ENCODE peak calls at places on chromosomes 6 and 20, in five cellular contexts. G, H, Q, O and P are unnamed samples. For H3K4me1, the result is how much of the 10 kb centered on the place peaks cover.

GRCh38 chr6:56101141-56101553 is 146.2 kb downstream of the COL21A1 start:
- DNase-seq in G (no peak), H (no peak), Q (peak), O (peak), P (no peak)

GRCh38 chr6:56359201-56359899 is 112.0 kb upstream of the COL21A1 start:
- DNase-seq in G (peak), H (peak), Q (peak), O (peak), P (peak)

GRCh38 chr6:105087571-105088211 is 92.1 kb downstream of the POPDC3 start:
- DNase-seq in G (no peak), H (peak), Q (peak), O (peak), P (no peak)

GRCh38 chr6:31633447-31633846 is 12.9 kb downstream of the PRRC2A start:
- DNase-seq in G (no peak), H (no peak), Q (no peak), O (no peak), P (no peak)

GRCh38 chr6:19472168-19472567 is 365.0 kb upstream of the ID4 start:
- DNase-seq in G (no peak), H (no peak), Q (peak), O (peak), P (no peak)

GRCh38 chr6:166008441-166009369 is 158.9 kb downstream of the TBXT start:
- DNase-seq in G (peak), H (peak), Q (peak), O (peak), P (peak)

GRCh38 chr20:37526839-37527637 is 638 bp downstream of the BLCAP start:
- DNase-seq in G (no peak), H (no peak), Q (peak), O (peak), P (peak)

GRCh38 chr20:51085761-51086160 is 62.9 kb upstream of the KCNG1 start:
- DNase-seq in G (no peak), H (no peak), Q (no peak), O (no peak), P (peak)

GRCh38 chr20:53942121-53942816 is 128.1 kb downstream of the BCAS1 start:
- DNase-seq in G (peak), H (no peak), Q (peak), O (no peak), P (peak)

GRCh38 chr6:36642913-36643817 is 35.3 kb upstream of the CDKN1A start:
- DNase-seq in G (no peak), H (peak), Q (peak), O (peak), P (no peak)

GRCh38 chr6:24666616-24667377 is at the start of the genes ACOT13 and TDP2:
- DNase-seq in G (peak), H (peak), Q (peak), O (peak), P (peak)

GRCh38 chr20:19757973-19758887 is at the start of gene RIN2:
- DNase-seq in G (peak), H (peak), Q (peak), O (peak), P (peak)

GRCh38 chr20:22775671-22776139 is 191.3 kb upstream of the FOXA2 start:
- DNase-seq in G (no peak), H (no peak), Q (peak), O (peak), P (no peak)

GRCh38 chr20:43941476-43942212 is 27.0 kb downstream of the TOX2 start:
- DNase-seq in G (no peak), H (no peak), Q (peak), O (peak), P (no peak)

GRCh38 chr6:36598326-36598725 is 4.2 kb downstream of the SRSF3 start:
- DNase-seq in G (no peak), H (no peak), Q (no peak), O (no peak), P (no peak)

GRCh38 chr20:39943336-39943735 is 745.7 kb downstream of the MAFB start:
- DNase-seq in G (no peak), H (no peak), Q (peak), O (no peak), P (no peak)

GRCh38 chr20:5131502-5131901 is 4.7 kb downstream of the CDS2 start:
- DNase-seq in G (no peak), H (no peak), Q (no peak), O (no peak), P (no peak)

GRCh38 chr20:33164763-33165095 is 3.2 kb upstream of the BPIFA2 start:
- DNase-seq in G (no peak), H (no peak), Q (no peak), O (no peak), P (no peak)

GRCh38 chr6:104477569-104477968 is 382.1 kb downstream of the HACE1 start:
- DNase-seq in G (no peak), H (no peak), Q (no peak), O (no peak), P (no peak)

GRCh38 chr20:49747707-49748524 is 34.2 kb upstream of the B4GALT5 start:
- DNase-seq in G (no peak), H (peak), Q (peak), O (no peak), P (peak)

GRCh38 chr6:165654144-165654543 is 8.9 kb downstream of the PDE10A start:
- DNase-seq in G (no peak), H (no peak), Q (no peak), O (no peak), P (no peak)

GRCh38 chr6:106782524-106783265 is 153.3 kb downstream of the QRSL1 start:
- DNase-seq in G (no peak), H (no peak), Q (no peak), O (no peak), P (no peak)

GRCh38 chr6:127880452-127880851 is 20.4 kb downstream of the THEMIS start:
- DNase-seq in G (no peak), H (no peak), Q (peak), O (no peak), P (no peak)

GRCh38 chr6:14910692-14911547 is 334.9 kb upstream of the JARID2 start:
- DNase-seq in G (no peak), H (peak), Q (no peak), O (no peak), P (no peak)

GRCh38 chr20:23519556-23519955 is 28.6 kb downstream of the CST8 start:
- DNase-seq in G (no peak), H (no peak), Q (no peak), O (no peak), P (no peak)

GRCh38 chr6:93678841-93679454 is 259.6 kb upstream of the EPHA7 start:
- DNase-seq in G (no peak), H (no peak), Q (peak), O (no peak), P (no peak)

GRCh38 chr20:63706852-63707557 is 771 bp downstream of the ARFRP1 start:
- DNase-seq in G (peak), H (peak), Q (no peak), O (no peak), P (peak)
- TF ChIP-seq CTCF in G (peak), H (no peak), Q (peak), O (no peak), P (peak)

GRCh38 chr6:17907467-17908229 is 79.8 kb downstream of the KIF13A start:
- DNase-seq in G (no peak), H (peak), Q (peak), O (peak), P (no peak)

GRCh38 chr6:17912521-17912920 is 74.9 kb downstream of the KIF13A start:
- DNase-seq in G (no peak), H (no peak), Q (no peak), O (no peak), P (no peak)

GRCh38 chr6:17905611-17906592 is 81.5 kb downstream of the KIF13A start:
- DNase-seq in G (no peak), H (no peak), Q (peak), O (no peak), P (no peak)

GRCh38 chr6:17910178-17910577 is 77.3 kb downstream of the KIF13A start:
- DNase-seq in G (no peak), H (no peak), Q (no peak), O (no peak), P (no peak)

DNA sequence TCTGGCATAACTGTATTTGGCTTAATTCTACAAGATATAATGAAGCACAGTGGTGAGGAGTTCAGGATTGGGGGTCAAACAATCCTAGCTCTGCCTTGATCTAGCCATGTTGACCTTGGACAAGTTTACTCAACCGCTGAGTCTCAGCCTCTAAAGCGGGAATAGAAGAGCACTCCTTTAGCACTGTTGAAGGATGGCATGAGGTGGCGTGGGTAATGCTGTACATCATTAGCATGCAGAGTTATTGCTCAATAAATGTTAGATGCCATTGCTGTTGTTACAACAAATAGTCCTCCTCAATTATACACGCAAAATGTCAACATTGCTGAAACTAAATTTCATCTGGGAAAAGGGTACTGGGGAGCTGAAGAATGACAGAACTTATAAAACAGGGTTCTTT is 78.6 kb downstream of the KIF13A start:
- DNase-seq in G (no peak), H (no peak), Q (no peak), O (no peak), P (no peak)
- H3K4me1 ChIP-seq in G (under half), H (under half), Q (under half), O (half or more), P (under half)

GRCh38 chr20:45044601-45045000 is 56.3 kb downstream of the KCNS1 start:
- DNase-seq in G (no peak), H (no peak), Q (no peak), O (no peak), P (no peak)
- H3K27ac ChIP-seq in G (no peak), H (no peak), Q (no peak), O (no peak), P (no peak)

GRCh38 chr6:137094411-137095008 is 49.7 kb upstream of the IL20RA start:
- DNase-seq in G (peak), H (peak), Q (peak), O (peak), P (peak)
- TF ChIP-seq CTCF in G (peak), H (peak), Q (peak), O (peak), P (peak)

GRCh38 chr20:63553251-63553932 is 567 bp upstream of the FNDC11 start:
- DNase-seq in G (peak), H (peak), Q (peak), O (peak), P (peak)
- H3K4me1 ChIP-seq in G (under half), H (under half), Q (under half), O (under half), P (under half)

GRCh38 chr20:34579936-34580587 is 21.5 kb downstream of the MAP1LC3A start:
- DNase-seq in G (no peak), H (peak), Q (peak), O (no peak), P (no peak)
- H3K27ac ChIP-seq in G (no peak), H (no peak), Q (no peak), O (no peak), P (no peak)

GRCh38 chr6:131955876-131956275 is 4.7 kb upstream of the CCN2 start:
- DNase-seq in G (peak), H (no peak), Q (no peak), O (no peak), P (peak)

GRCh38 chr6:131963063-131963462 is 11.9 kb upstream of the CCN2 start:
- DNase-seq in G (no peak), H (no peak), Q (no peak), O (no peak), P (no peak)

GRCh38 chr6:131958095-131958494 is 6.9 kb upstream of the CCN2 start:
- DNase-seq in G (no peak), H (no peak), Q (no peak), O (no peak), P (no peak)

GRCh38 chr6:131958551-131959470 is 7.6 kb upstream of the CCN2 start:
- DNase-seq in G (no peak), H (no peak), Q (peak), O (no peak), P (no peak)

DNA sequence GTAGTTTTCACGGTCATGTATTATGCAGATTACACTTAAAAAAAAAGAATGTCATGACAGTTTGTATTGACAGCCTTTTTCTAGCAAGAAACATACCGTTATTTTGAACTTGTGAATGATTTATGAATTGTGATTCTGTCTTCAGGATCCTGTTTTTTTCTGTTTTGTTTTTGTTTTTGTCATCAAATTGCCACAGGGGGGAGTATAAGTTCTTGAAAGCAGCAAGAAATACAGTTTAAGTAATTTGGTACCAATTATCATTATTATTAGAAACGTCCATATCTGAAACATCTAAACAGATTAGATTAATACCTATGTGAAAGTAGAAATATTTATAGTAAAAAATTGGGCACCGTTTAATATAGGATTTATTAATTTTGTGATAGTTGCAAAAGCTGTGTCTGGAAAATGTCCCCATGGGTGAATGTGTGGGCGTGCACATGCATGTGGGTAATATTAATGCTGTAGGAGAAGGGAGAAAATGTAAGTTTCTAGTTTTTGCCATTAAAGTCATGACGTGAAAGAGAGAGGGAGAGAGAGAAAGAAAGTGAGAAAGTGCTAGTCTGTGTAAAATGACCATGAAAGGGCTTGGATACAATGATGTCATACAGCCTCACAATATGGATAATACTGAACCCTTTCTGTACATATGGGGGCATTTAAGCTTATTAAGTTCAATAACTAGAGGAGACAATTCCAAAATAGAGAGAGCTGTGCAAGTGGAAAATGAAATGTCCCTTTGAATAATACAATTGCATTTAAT is 9.4 kb upstream of the CCN2 start:
- DNase-seq in G (no peak), H (no peak), Q (no peak), O (no peak), P (no peak)
- TF ChIP-seq CTCF in G (peak), H (no peak), Q (no peak), O (no peak), P (peak)

DNA sequence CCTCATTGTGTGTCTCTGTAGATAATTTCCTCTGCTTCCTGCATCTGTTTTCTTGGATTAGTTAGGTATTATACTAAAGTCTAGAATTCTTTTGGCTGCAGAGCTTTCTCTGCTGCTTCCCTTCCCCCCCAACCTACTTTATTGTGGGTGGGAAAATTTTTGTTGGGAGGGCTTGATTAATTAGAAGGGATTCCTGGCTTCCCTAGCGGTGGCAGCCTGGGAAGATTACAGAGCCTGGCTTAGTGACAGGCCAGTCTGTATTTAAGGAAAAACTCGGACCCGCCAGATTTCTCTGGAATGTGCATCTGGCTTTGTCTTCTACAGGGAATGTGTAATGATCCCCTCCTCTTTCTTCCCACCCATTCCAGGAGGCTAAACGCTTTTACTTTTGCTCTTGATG is 31.2 kb downstream of the SLX4IP start:
- DNase-seq in G (peak), H (no peak), Q (peak), O (no peak), P (peak)
- H3K4me1 ChIP-seq in G (under half), H (under half), Q (under half), O (under half), P (under half)

GRCh38 chr6:4351857-4352669 is 216.7 kb upstream of the ECI2 start:
- DNase-seq in G (no peak), H (peak), Q (peak), O (peak), P (peak)
- H3K27ac ChIP-seq in G (no peak), H (no peak), Q (peak), O (peak), P (peak)